ENCODE peak calls at places on chromosomes 16 and 17, in ten cellular contexts. S is bronchial epithelial cell, H is psoas muscle, F is neural progenitor cell, Q is pancreas, M is cardiac muscle cell, X is heart right ventricle, Y is fibroblast of the aortic adventitia, U is colonic mucosa, C is cardiac fibroblast. L is an unnamed sample.

GRCh38 chr17:34365340-34365739 is 2.3 kb upstream of the CCL1 start:
- DNase-seq in S (no peak), H (no peak), F (no peak), Q (no peak), M (no peak), X (no peak), Y (no peak), U (no peak), C (no peak), L (no peak)

GRCh38 chr17:8300629-8301242 is 5.5 kb upstream of the SLC25A35 start:
- DNase-seq in S (peak), H (peak), F (peak), Q (peak), M (peak), X (peak), Y (peak), U (peak), C (peak), L (peak)

GRCh38 chr17:61570118-61570517 is 20.9 kb downstream of the NACA2 start:
- DNase-seq in S (peak), H (no peak), F (no peak), Q (no peak), M (no peak), X (no peak), Y (no peak), U (no peak), C (peak), L (peak)

GRCh38 chr17:1455291-1455747 is 713 bp downstream of the CRK start:
- DNase-seq in S (peak), H (peak), F (peak), Q (peak), M (peak), X (peak), Y (peak), U (peak), C (peak), L (peak)

GRCh38 chr16:58128181-58128631 is 975 bp downstream of the CFAP20 start:
- DNase-seq in S (no peak), H (no peak), F (peak), Q (no peak), M (no peak), X (no peak), Y (no peak), U (peak), C (no peak), L (no peak)

GRCh38 chr17:37614823-37615222 is 5.6 kb upstream of the SYNRG start:
- DNase-seq in S (peak), H (no peak), F (no peak), Q (no peak), M (no peak), X (no peak), Y (no peak), U (no peak), C (no peak), L (no peak)

GRCh38 chr17:60224064-60224463 is 74.3 kb downstream of the CA4 start:
- DNase-seq in S (no peak), H (no peak), F (no peak), Q (no peak), M (no peak), X (no peak), Y (no peak), U (no peak), C (no peak), L (peak)

GRCh38 chr17:41691031-41691777 is 2.5 kb downstream of the EIF1 start:
- DNase-seq in S (no peak), H (no peak), F (no peak), Q (no peak), M (no peak), X (no peak), Y (peak), U (no peak), C (peak), L (peak)

GRCh38 chr17:17414316-17414937 is 62.4 kb upstream of the MED9 start:
- DNase-seq in S (no peak), H (peak), F (no peak), Q (no peak), M (no peak), X (no peak), Y (peak), U (no peak), C (peak), L (peak)

GRCh38 chr16:58236231-58236690 is 38.4 kb upstream of the CSNK2A2 start:
- DNase-seq in S (peak), H (peak), F (peak), Q (peak), M (peak), X (peak), Y (peak), U (peak), C (peak), L (peak)

GRCh38 chr17:63395075-63395815 is 50.9 kb downstream of the CYB561 start:
- DNase-seq in S (no peak), H (no peak), F (no peak), Q (no peak), M (peak), X (no peak), Y (peak), U (no peak), C (peak), L (peak)

GRCh38 chr17:37541880-37542675 is 52.4 kb downstream of the DUSP14 start:
- DNase-seq in S (peak), H (no peak), F (no peak), Q (no peak), M (no peak), X (no peak), Y (peak), U (no peak), C (peak), L (peak)

GRCh38 chr17:17682293-17682736 is 1.1 kb downstream of the RAI1 start:
- DNase-seq in S (no peak), H (no peak), F (peak), Q (peak), M (peak), X (peak), Y (peak), U (peak), C (peak), L (no peak)

GRCh38 chr16:27550582-27550920 is 607 bp downstream of the KATNIP start:
- DNase-seq in S (no peak), H (no peak), F (no peak), Q (no peak), M (no peak), X (no peak), Y (peak), U (no peak), C (no peak), L (no peak)

GRCh38 chr17:14070344-14071007 is 1.2 kb downstream of the COX10 start:
- DNase-seq in S (no peak), H (no peak), F (no peak), Q (no peak), M (no peak), X (no peak), Y (no peak), U (peak), C (no peak), L (no peak)

GRCh38 chr17:27259356-27259755 is 34.6 kb upstream of the WSB1 start:
- DNase-seq in S (no peak), H (no peak), F (no peak), Q (no peak), M (no peak), X (no peak), Y (no peak), U (no peak), C (no peak), L (no peak)

GRCh38 chr16:50627419-50627818 is 53.7 kb downstream of the SNX20 start:
- DNase-seq in S (peak), H (no peak), F (peak), Q (no peak), M (peak), X (peak), Y (peak), U (peak), C (no peak), L (peak)

GRCh38 chr16:78925071-78925714 is 675.3 kb downstream of the MAF start:
- DNase-seq in S (peak), H (peak), F (peak), Q (no peak), M (peak), X (peak), Y (no peak), U (peak), C (peak), L (peak)

GRCh38 chr16:21277927-21278706 is at the start of gene CRYM:
- DNase-seq in S (peak), H (peak), F (peak), Q (peak), M (peak), X (peak), Y (peak), U (peak), C (peak), L (peak)

GRCh38 chr17:12765544-12765943 is 23.8 kb upstream of the ARHGAP44 start:
- DNase-seq in S (peak), H (no peak), F (no peak), Q (no peak), M (no peak), X (no peak), Y (peak), U (no peak), C (peak), L (peak)

GRCh38 chr17:35094902-35095301 is 24.8 kb downstream of the RAD51D start:
- DNase-seq in S (peak), H (no peak), F (no peak), Q (no peak), M (no peak), X (no peak), Y (peak), U (no peak), C (peak), L (peak)

GRCh38 chr16:8929086-8929748 is 34.5 kb downstream of the USP7 start:
- DNase-seq in S (no peak), H (no peak), F (no peak), Q (no peak), M (no peak), X (no peak), Y (no peak), U (no peak), C (no peak), L (no peak)

GRCh38 chr16:74455619-74456289 is 34.5 kb upstream of the CLEC18B start:
- DNase-seq in S (peak), H (no peak), F (no peak), Q (no peak), M (no peak), X (no peak), Y (peak), U (no peak), C (peak), L (peak)

GRCh38 chr16:74652249-74652648 is 14.4 kb downstream of the RFWD3 start:
- DNase-seq in S (no peak), H (no peak), F (no peak), Q (no peak), M (no peak), X (no peak), Y (no peak), U (no peak), C (no peak), L (no peak)

GRCh38 chr16:4637501-4638166 is 13.0 kb downstream of the MGRN1 start:
- DNase-seq in S (no peak), H (peak), F (no peak), Q (no peak), M (no peak), X (no peak), Y (no peak), U (no peak), C (no peak), L (no peak)

GRCh38 chr17:81329279-81329926 is 34.3 kb upstream of the SLC38A10 start:
- DNase-seq in S (peak), H (peak), F (peak), Q (peak), M (no peak), X (peak), Y (peak), U (peak), C (peak), L (peak)

GRCh38 chr17:50317121-50317520 is 28.8 kb upstream of the XYLT2 start:
- DNase-seq in S (peak), H (no peak), F (no peak), Q (no peak), M (no peak), X (no peak), Y (no peak), U (no peak), C (no peak), L (no peak)

GRCh38 chr17:45345246-45345553 is 28.4 kb upstream of the MAP3K14 start:
- DNase-seq in S (no peak), H (no peak), F (no peak), Q (no peak), M (no peak), X (no peak), Y (no peak), U (no peak), C (no peak), L (no peak)

GRCh38 chr17:3976675-3977171 is 12.5 kb upstream of the ATP2A3 start:
- DNase-seq in S (no peak), H (peak), F (no peak), Q (peak), M (no peak), X (peak), Y (no peak), U (peak), C (no peak), L (no peak)

GRCh38 chr16:31461921-31462804 is 2.9 kb downstream of the ARMC5 start:
- DNase-seq in S (no peak), H (peak), F (no peak), Q (no peak), M (no peak), X (no peak), Y (no peak), U (no peak), C (no peak), L (no peak)

GRCh38 chr17:59803377-59803757 is 89.4 kb downstream of the TUBD1 start:
- DNase-seq in S (peak), H (no peak), F (no peak), Q (no peak), M (no peak), X (no peak), Y (no peak), U (no peak), C (no peak), L (no peak)

DNA sequence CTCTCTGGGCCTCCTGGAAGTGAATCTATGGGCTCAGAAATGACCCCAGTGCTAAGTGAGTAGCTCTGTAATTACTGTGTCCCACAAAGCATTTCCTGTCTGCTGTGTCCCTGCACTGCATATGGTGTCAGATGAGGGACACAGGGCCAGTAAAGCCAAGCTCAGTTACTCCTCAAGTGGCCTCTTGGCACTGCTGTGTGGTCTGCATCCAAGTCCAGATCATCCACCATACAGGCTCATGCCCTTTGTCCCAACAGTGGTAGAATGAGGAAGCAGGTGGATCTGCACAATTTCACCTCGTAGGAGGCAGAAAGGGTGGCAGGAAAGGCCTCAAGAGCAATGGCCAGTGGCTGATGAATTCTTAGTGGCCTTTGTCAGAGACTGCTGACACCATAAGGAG is 146.8 kb downstream of the SOX9 start:
- DNase-seq in S (no peak), H (no peak), F (no peak), Q (no peak), M (peak), X (no peak), Y (no peak), U (no peak), C (no peak), L (no peak)
- TF ChIP-seq CTCF in S (no peak), H (no peak), F (no peak), Q (no peak), M (no peak), X (no peak), Y (no peak), U (no peak), C (no peak), L (no peak)

DNA sequence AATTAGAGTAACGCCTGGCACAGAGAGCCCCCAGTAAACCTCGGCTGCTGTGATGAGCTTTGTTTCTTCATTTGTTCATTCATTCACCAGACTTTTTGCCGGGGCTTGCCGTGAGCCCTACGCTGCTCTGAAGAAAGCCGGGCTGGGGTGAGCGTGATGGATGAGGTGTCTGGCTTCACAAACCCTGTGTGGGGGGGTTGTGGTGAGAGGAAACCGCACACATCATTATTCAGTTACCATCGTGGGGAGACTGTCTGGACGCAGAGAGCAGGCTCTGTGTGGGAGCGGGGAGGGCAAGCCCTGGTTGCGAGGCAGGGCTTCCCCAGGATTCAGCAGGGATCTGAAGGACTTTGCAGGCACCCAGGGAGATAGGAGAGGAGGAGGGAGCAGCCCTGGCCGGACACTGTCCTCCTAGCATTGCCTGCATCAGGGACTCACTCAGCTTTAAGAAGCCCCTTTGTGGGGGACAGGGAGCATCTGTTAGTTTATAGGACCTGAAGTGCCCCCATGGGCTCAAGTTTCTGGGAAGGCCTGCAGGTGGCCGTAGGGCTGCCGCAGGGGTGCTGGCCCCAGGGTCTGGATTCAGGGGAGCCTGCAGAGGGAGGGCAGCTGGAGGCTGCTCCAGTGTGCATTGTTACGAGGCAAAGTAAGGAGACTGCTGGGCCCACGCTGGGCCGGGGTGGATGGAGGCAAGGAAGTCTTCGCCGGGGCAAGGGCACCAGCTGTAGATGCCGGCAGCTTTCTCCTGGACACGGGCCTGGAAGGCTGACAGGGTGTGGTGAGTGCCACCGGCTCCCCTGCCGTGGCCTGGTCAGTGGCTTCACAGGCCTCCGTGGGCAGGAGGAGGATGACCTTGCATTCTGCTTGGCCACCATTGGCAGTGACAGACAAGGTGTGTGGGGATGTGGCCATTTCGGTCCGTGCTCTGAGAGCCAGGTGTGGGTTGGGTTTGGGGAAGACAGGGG is 334.5 kb downstream of the SEC14L1 start:
- DNase-seq in S (no peak), H (no peak), F (no peak), Q (no peak), M (no peak), X (peak), Y (peak), U (no peak), C (peak), L (peak)
- H3K4me3 ChIP-seq in S (no peak), H (no peak), F (no peak), Q (no peak), M (no peak), X (no peak), Y (no peak), U (no peak), C (no peak), L (no peak)

GRCh38 chr16:67660564-67661028 is at the start of gene PARD6A:
- DNase-seq in S (peak), H (peak), F (peak), Q (peak), M (peak), X (peak), Y (peak), U (peak), C (peak), L (peak)
- TF ChIP-seq CTCF in S (no peak), H (no peak), F (no peak), Q (no peak), M (no peak), X (no peak), Y (no peak), U (no peak), C (no peak), L (no peak)

GRCh38 chr17:74843352-74843627 is 16.4 kb downstream of the GRIN2C start:
- DNase-seq in S (no peak), H (no peak), F (peak), Q (no peak), M (no peak), X (no peak), Y (no peak), U (no peak), C (no peak), L (no peak)

GRCh38 chr17:74842146-74842598 is 17.5 kb downstream of the GRIN2C start:
- DNase-seq in S (no peak), H (no peak), F (peak), Q (no peak), M (no peak), X (no peak), Y (no peak), U (no peak), C (no peak), L (no peak)

GRCh38 chr17:74840500-74840899 is 19.2 kb downstream of the GRIN2C start:
- DNase-seq in S (no peak), H (no peak), F (no peak), Q (no peak), M (peak), X (no peak), Y (no peak), U (no peak), C (no peak), L (no peak)

GRCh38 chr17:74840989-74841666 is 18.6 kb downstream of the GRIN2C start:
- DNase-seq in S (peak), H (peak), F (peak), Q (no peak), M (peak), X (peak), Y (peak), U (peak), C (peak), L (peak)

GRCh38 chr17:74842599-74843351 is 16.9 kb downstream of the GRIN2C start:
- DNase-seq in S (peak), H (peak), F (peak), Q (peak), M (peak), X (peak), Y (peak), U (peak), C (peak), L (peak)
- H3K4me3 ChIP-seq in S (peak), H (peak), F (peak), Q (peak), M (peak), X (peak), Y (peak), U (peak), C (peak), L (peak)

DNA sequence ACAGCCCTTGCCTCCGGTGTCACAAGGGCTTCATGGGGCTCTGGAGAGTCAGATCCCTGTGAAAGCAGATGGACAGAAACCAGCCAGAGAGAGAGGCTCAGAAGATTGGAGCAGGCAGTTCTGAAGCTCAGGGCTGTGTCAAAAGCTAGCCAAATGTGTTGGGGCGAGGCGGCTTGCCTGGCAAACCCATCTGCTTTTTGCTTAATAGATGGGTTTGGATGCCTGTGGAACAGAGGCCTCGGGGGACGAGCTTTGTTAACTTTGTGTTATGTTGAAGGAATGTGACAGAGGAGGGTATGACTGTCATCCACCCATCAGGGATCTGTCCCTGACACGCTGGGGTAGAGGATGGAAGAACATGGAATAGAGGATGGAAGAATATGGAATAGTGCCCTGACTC is 21.0 kb upstream of the SLC12A3 start:
- DNase-seq in S (no peak), H (no peak), F (no peak), Q (no peak), M (no peak), X (no peak), Y (no peak), U (no peak), C (no peak), L (no peak)
- TF ChIP-seq CTCF in S (no peak), H (no peak), F (no peak), Q (no peak), M (no peak), X (no peak), Y (no peak), U (no peak), C (no peak), L (no peak)

DNA sequence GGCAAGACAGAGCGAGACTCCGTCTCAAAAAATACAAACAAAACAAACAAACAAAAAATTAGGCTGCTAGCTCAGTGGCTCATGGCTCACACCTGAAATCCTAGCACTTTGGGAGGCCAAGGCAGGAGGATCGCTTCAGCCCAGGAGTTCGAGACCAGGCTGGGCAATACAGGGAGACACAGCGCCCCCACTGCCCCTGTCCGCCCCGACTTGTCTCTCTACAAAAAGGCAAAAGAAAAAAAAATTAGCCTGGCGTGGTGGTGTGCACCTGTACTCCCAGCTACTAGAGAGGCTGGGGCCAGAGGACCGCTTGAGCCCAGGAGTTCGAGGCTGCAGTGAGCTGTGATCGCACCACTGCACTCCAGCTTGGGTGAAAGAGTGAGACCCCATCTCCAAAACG is 531 bp upstream of the CDH1 start:
- DNase-seq in S (no peak), H (no peak), F (no peak), Q (no peak), M (no peak), X (no peak), Y (no peak), U (no peak), C (no peak), L (no peak)
- H3K4me3 ChIP-seq in S (peak), H (no peak), F (peak), Q (no peak), M (peak), X (no peak), Y (no peak), U (peak), C (no peak), L (no peak)